ENCODE peak calls at places on chromosomes 2 and 18, in six cellular contexts. C is right atrium auricular region, U is cardiac muscle cell, K is GM12878, Z is heart right ventricle, J is DND-41. Q is an unnamed sample.
A peak's percentile ranks its signal among the peaks of the same experiment; 100 is the strongest.

GRCh38 chr18:64592246-64592645 is 443.4 kb upstream of the LINC00305 start:
- DNase-seq in K (no peak), J (no peak), Z (no peak), U (no peak), C (no peak), Q (no peak)

GRCh38 chr2:221780281-221780688 is 208.2 kb upstream of the EPHA4 start:
- DNase-seq in U (peak; percentile 3), K (no peak), C (no peak), J (no peak), Z (no peak), Q (no peak)

GRCh38 chr2:75424936-75425619 is 135.7 kb downstream of the EVA1A start:
- DNase-seq in C (no peak), U (peak; percentile 28), K (no peak), J (no peak), Z (no peak), Q (no peak)

GRCh38 chr2:63023444-63023843 is 27.2 kb upstream of the OTX1 start:
- DNase-seq in J (peak; percentile 48), Z (no peak), C (no peak), U (peak; percentile 57), K (peak; percentile 12), Q (no peak)

GRCh38 chr2:222038086-222038802 is 260.6 kb downstream of the PAX3 start:
- DNase-seq in C (no peak), U (peak; percentile 5), J (no peak), K (no peak), Z (no peak), Q (no peak)

GRCh38 chr18:39799010-39799409 is 2156.0 kb upstream of the PIK3C3 start:
- DNase-seq in Z (no peak), C (no peak), J (no peak), U (peak; percentile 62), K (no peak), Q (no peak)

GRCh38 chr2:108571262-108571661 is 37.0 kb downstream of the LIMS1 start:
- DNase-seq in U (no peak), K (no peak), J (no peak), C (no peak), Z (no peak), Q (no peak)

GRCh38 chr2:71666094-71666474 is 212.7 kb downstream of the DYSF start:
- DNase-seq in Z (no peak), C (no peak), K (no peak), J (no peak), U (no peak), Q (no peak)

GRCh38 chr2:73253901-73254300 is 19.8 kb downstream of the CCT7 start:
- DNase-seq in J (no peak), U (no peak), C (no peak), K (no peak), Z (no peak), Q (no peak)

DNA sequence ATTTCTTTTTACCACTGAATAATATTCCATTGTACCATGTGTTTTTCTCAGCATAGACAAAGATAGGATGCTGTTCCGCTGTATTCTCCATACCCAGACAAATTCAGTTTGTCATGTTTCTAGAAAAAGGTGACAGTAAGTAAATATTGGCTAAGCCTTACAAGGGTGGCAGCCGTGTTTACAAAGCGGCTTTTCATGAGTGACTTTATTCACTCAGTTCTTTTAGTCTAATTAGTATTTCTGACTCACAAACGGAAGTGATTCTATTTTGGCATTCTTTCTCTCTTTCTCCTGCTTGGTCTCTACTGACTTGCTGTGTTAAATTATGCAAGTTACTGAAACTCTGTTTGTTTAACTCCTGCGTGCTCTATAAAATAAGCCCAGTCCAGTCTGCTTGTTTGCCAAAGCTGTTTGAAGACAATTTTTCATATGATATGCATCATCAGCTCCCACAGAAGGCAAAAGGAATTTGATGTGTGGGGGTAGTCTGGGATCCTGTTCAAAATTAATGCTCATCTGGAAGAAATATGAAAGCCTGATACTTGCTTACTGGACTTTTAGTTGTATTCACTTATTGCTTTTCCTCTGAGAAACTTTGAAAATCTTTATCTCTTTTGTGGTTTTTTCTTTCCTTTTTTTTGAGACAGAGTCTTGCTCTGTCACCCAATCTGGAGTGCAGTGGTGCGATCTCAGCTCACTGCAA is 2.3 kb upstream of the PLEKHH2 start:
- DNase-seq in J (no peak), K (no peak), Z (no peak), C (no peak), U (peak; percentile 90), Q (no peak)
- H3K27ac ChIP-seq in J (no peak overlapping the region), K (no peak overlapping the region), Z (peak overlapping the region; percentile 5), C (peak overlapping the region; percentile 33), U (no peak overlapping the region), Q (no peak overlapping the region)

DNA sequence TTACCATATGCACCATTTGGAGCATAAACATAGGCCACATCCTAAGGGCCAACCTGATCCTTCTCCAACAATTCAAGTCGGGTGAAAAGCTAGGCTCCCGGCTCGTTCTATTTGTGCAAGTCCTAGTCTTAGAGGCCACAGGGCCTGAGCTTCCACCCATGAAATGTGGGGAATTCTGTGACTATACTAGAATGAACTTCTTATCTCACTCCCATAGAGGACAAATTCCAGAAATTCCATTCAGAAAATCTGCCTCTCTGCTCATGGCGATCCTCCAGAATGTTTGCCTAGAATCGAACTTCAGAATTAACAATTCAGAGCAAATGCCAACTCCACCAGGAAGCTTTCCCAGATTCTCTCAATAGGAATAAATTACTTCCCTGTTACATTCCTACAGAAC is 187.9 kb downstream of the BCL11A start:
- DNase-seq in U (peak; percentile 17), Z (no peak), C (no peak), J (no peak), K (no peak), Q (no peak)
- H3K27ac ChIP-seq in U (no peak overlapping the region), Z (no peak overlapping the region), C (no peak overlapping the region), J (no peak overlapping the region), K (peak overlapping the region; percentile 40), Q (no peak overlapping the region)

GRCh38 chr2:174486614-174487535 is at the start of gene GPR155:
- DNase-seq in Z (peak; percentile 100), J (peak; percentile 100), K (peak; percentile 85), C (peak; percentile 97), U (peak; percentile 99), Q (peak; percentile 100)
- H3K27ac ChIP-seq in Z (peak within 1 kb of the TSS; percentile 91), J (peak within 1 kb of the TSS; percentile 93), K (peak within 1 kb of the TSS; percentile 85), C (peak within 1 kb of the TSS; percentile 88), U (peak within 1 kb of the TSS; percentile 91), Q (peak within 1 kb of the TSS; percentile 74)

GRCh38 chr2:241904011-241904718 is 34.6 kb downstream of the RTP5 start:
- DNase-seq in Z (no peak), U (no peak), C (no peak), K (no peak), J (no peak), Q (no peak)
- H3K27ac ChIP-seq in Z (no peak overlapping the region), U (no peak overlapping the region), C (no peak overlapping the region), K (no peak overlapping the region), J (no peak overlapping the region), Q (no peak overlapping the region)

GRCh38 chr2:97724946-97725688 is 11.7 kb downstream of the ZAP70 start:
- DNase-seq in J (no peak), U (no peak), Z (no peak), K (no peak), C (no peak), Q (no peak)

GRCh38 chr2:97722227-97722626 is 8.9 kb downstream of the ZAP70 start:
- DNase-seq in K (no peak), C (no peak), U (peak; percentile 64), J (no peak), Z (no peak), Q (no peak)

GRCh38 chr2:97723156-97724072 is 10.0 kb downstream of the ZAP70 start:
- DNase-seq in J (no peak), Z (no peak), C (no peak), K (no peak), U (no peak), Q (no peak)

GRCh38 chr2:97724501-97724900 is 11.1 kb downstream of the ZAP70 start:
- DNase-seq in K (no peak), C (no peak), J (no peak), Z (no peak), U (no peak), Q (no peak)

GRCh38 chr2:97724073-97724410 is 10.7 kb downstream of the ZAP70 start:
- DNase-seq in Z (no peak), K (no peak), U (no peak), J (no peak), C (no peak), Q (no peak)
- H3K27ac ChIP-seq in Z (no peak overlapping the region), K (no peak overlapping the region), U (no peak overlapping the region), J (no peak overlapping the region), C (no peak overlapping the region), Q (no peak overlapping the region)

DNA sequence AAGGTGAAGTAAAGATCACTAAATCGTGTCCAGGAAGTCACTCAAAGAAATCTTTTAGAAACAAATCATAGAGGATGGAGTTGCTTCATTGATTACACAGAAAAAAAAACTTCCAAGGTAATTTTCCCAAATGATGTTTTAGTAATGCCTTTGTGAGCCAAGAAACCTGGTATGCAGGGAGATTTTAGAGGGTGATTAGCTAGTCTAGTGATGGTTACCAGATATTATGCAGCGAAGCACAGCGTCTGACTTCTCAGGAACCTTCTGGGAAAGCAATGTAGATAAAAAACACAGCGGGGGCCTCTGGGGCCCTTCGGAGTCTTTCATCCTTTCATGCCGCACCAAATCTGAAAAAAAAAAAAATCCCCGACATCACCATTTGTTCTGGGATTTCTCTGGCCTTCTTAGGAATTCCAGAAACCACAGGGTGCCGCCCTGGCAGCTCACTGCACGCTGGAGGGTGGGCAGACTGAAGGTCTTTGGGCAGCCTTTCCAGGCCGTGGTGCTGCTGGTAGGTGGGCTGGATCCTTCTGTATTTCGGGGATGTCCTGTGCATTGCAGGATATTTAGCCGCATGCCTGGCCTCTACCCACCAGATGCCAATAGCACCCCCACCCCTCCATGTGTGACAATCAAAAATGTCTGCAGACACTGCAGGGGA is 17.3 kb downstream of the ALPK2 start:
- DNase-seq in J (no peak), Z (no peak), U (no peak), C (no peak), K (no peak), Q (no peak)
- H3K27ac ChIP-seq in J (no peak overlapping the region), Z (no peak overlapping the region), U (peak overlapping the region; percentile 65), C (no peak overlapping the region), K (no peak overlapping the region), Q (no peak overlapping the region)

GRCh38 chr2:145555360-145555759 is 1035.4 kb upstream of the ZEB2 start:
- DNase-seq in Z (no peak), U (no peak), K (no peak), C (no peak), J (no peak), Q (no peak)

GRCh38 chr2:145558617-145559350 is 1038.9 kb upstream of the ZEB2 start:
- DNase-seq in Z (no peak), C (no peak), J (no peak), K (no peak), U (peak; percentile 32), Q (no peak)

GRCh38 chr2:145563752-145564615 is 1044.1 kb upstream of the ZEB2 start:
- DNase-seq in U (no peak), K (no peak), J (peak; percentile 21), C (no peak), Z (no peak), Q (no peak)

DNA sequence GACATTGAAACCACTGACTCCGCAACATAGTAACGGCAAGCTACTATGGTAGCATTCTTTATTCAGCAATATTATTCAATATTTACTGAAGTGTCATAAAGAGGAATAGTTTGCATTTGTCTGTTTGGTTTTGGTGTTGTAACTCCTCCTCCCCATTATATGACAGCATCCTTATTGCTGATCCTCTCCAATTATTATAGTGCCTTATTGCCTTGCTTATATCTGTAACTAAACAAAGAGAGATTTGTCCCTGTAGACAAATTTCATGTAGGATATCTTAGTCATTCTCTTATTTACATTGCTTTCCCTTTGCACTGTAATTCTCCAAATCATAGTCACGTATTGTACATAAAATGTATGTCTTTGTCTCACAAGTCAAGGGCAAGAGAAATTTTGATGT is 1041.2 kb upstream of the ZEB2 start:
- DNase-seq in Z (no peak), K (no peak), U (no peak), C (no peak), J (no peak), Q (no peak)
- H3K27ac ChIP-seq in Z (no peak overlapping the region), K (no peak overlapping the region), U (no peak overlapping the region), C (no peak overlapping the region), J (no peak overlapping the region), Q (no peak overlapping the region)

GRCh38 chr18:74501386-74501785 is 5.2 kb downstream of the CNDP2 start:
- DNase-seq in K (no peak), Z (no peak), U (no peak), J (no peak), C (no peak), Q (no peak)
- H3K27ac ChIP-seq in K (peak overlapping the region; percentile 88), Z (no peak overlapping the region), U (no peak overlapping the region), J (no peak overlapping the region), C (no peak overlapping the region), Q (peak overlapping the region; percentile 50)